ENCODE peak calls at places on chromosomes 1 and 21, in seven cellular contexts. G is CD8-positive, alpha-beta T cell; N is neuronal stem cell; V is A549; T is stomach; M is gastrocnemius medialis; R is GM23248. X is an unnamed sample.

GRCh38 chr1:1625404-1625775 is 6.6 kb upstream of the MMP23B start:
- DNase-seq in M (no peak), V (no peak), T (no peak), N (no peak), G (no peak), R (no peak), X (no peak)

GRCh38 chr1:27144920-27145661 is 9.8 kb downstream of the SLC9A1 start:
- DNase-seq in M (peak; percentile 36), V (no peak), T (peak; percentile 73), N (no peak), G (no peak), R (peak; percentile 82), X (no peak)

GRCh38 chr1:231315887-231316286 is 21.8 kb downstream of the EXOC8 start:
- DNase-seq in M (no peak), N (peak; percentile 12), R (peak; percentile 51), G (peak; percentile 51), V (peak; percentile 58), T (peak; percentile 44), X (peak; percentile 18)

GRCh38 chr1:43639990-43640794 is 9.8 kb upstream of the KDM4A start:
- DNase-seq in M (no peak), V (no peak), G (no peak), T (no peak), R (no peak), N (no peak), X (no peak)

GRCh38 chr1:30855686-30856259 is 52.8 kb downstream of the SDC3 start:
- DNase-seq in M (no peak), N (no peak), V (no peak), T (no peak), R (no peak), G (no peak), X (no peak)

GRCh38 chr1:7644906-7645750 is 126.0 kb upstream of the VAMP3 start:
- DNase-seq in V (no peak), G (no peak), M (no peak), R (no peak), N (no peak), T (peak; percentile 88), X (no peak)

GRCh38 chr1:109589177-109589576 is 30.2 kb downstream of the GNAT2 start:
- DNase-seq in M (no peak), G (no peak), R (no peak), V (no peak), T (no peak), N (no peak), X (no peak)

GRCh38 chr21:45449658-45450502 is 44.9 kb downstream of the COL18A1 start:
- DNase-seq in N (no peak), V (no peak), R (no peak), G (no peak), T (no peak), M (no peak), X (no peak)

GRCh38 chr1:67748630-67749029 is 63.6 kb downstream of the GADD45A start:
- DNase-seq in V (peak; percentile 59), N (no peak), M (no peak), R (peak; percentile 79), T (no peak), G (no peak), X (no peak)

GRCh38 chr1:107782192-107782845 is 182.7 kb downstream of the VAV3 start:
- DNase-seq in R (peak; percentile 60), N (peak; percentile 57), M (no peak), V (peak; percentile 34), T (no peak), G (no peak), X (no peak)

GRCh38 chr21:15592271-15592860 is 137.4 kb upstream of the USP25 start:
- DNase-seq in G (no peak), T (no peak), R (peak; percentile 56), M (no peak), V (peak; percentile 55), N (peak; percentile 36), X (no peak)

GRCh38 chr21:42939581-42940413 is 14.4 kb upstream of the ERVH48-1 start:
- DNase-seq in M (peak; percentile 78), N (no peak), G (no peak), T (peak; percentile 73), R (peak; percentile 96), V (peak; percentile 76), X (peak; percentile 93)

GRCh38 chr1:54199151-54199764 is 572 bp downstream of the CYB5RL start:
- DNase-seq in R (peak; percentile 51), M (no peak), T (no peak), G (no peak), N (no peak), V (no peak), X (no peak)

GRCh38 chr1:181604482-181604881 is 121.2 kb downstream of the CACNA1E start:
- DNase-seq in M (no peak), T (no peak), G (no peak), N (no peak), V (no peak), R (no peak), X (no peak)

GRCh38 chr1:44036409-44037111 is 5.3 kb upstream of the SLC6A9 start:
- DNase-seq in V (peak; percentile 67), M (peak; percentile 39), G (peak; percentile 76), R (peak; percentile 83), T (peak; percentile 75), N (peak; percentile 60), X (peak; percentile 70)

GRCh38 chr1:181452746-181453145 is 30.6 kb upstream of the CACNA1E start:
- DNase-seq in R (no peak), N (no peak), M (no peak), T (no peak), V (peak; percentile 10), G (no peak), X (no peak)

GRCh38 chr1:31782766-31783410 is 18.7 kb upstream of the ADGRB2 start:
- DNase-seq in T (no peak), M (no peak), V (no peak), R (no peak), N (no peak), G (no peak), X (no peak)

GRCh38 chr1:101291562-101292035 is 54.8 kb downstream of the S1PR1 start:
- DNase-seq in R (peak; percentile 76), G (no peak), V (no peak), N (no peak), T (no peak), M (peak; percentile 4), X (no peak)

GRCh38 chr1:174964261-174964984 is 35.3 kb upstream of the CACYBP start:
- DNase-seq in R (peak; percentile 55), M (no peak), G (no peak), N (no peak), V (peak; percentile 19), T (no peak), X (no peak)

GRCh38 chr21:18522181-18522771 is 118.7 kb upstream of the TMPRSS15 start:
- DNase-seq in R (no peak), N (no peak), V (no peak), T (no peak), M (no peak), G (no peak), X (no peak)

GRCh38 chr1:19222979-19223824 is 13.1 kb upstream of the UBR4 start:
- DNase-seq in G (no peak), T (no peak), V (no peak), M (peak; percentile 15), R (peak; percentile 45), N (no peak), X (no peak)

GRCh38 chr21:39114871-39115658 is 68.2 kb downstream of the PSMG1 start:
- DNase-seq in R (peak; percentile 74), T (no peak), N (no peak), V (no peak), G (no peak), M (no peak), X (no peak)

GRCh38 chr1:224631471-224632105 is 15.5 kb downstream of the CNIH3 start:
- DNase-seq in N (no peak), G (no peak), M (no peak), V (no peak), T (no peak), R (peak; percentile 34), X (no peak)

GRCh38 chr1:224632921-224633321 is 16.8 kb downstream of the CNIH3 start:
- DNase-seq in V (no peak), M (no peak), R (peak; percentile 23), T (no peak), G (no peak), N (peak; percentile 29), X (no peak)

GRCh38 chr1:224635356-224635755 is 19.2 kb downstream of the CNIH3 start:
- DNase-seq in G (no peak), T (no peak), N (no peak), R (peak; percentile 97), M (no peak), V (no peak), X (no peak)

GRCh38 chr1:224629965-224630364 is 13.8 kb downstream of the CNIH3 start:
- DNase-seq in N (no peak), G (no peak), M (no peak), V (no peak), T (no peak), R (no peak), X (no peak)

DNA sequence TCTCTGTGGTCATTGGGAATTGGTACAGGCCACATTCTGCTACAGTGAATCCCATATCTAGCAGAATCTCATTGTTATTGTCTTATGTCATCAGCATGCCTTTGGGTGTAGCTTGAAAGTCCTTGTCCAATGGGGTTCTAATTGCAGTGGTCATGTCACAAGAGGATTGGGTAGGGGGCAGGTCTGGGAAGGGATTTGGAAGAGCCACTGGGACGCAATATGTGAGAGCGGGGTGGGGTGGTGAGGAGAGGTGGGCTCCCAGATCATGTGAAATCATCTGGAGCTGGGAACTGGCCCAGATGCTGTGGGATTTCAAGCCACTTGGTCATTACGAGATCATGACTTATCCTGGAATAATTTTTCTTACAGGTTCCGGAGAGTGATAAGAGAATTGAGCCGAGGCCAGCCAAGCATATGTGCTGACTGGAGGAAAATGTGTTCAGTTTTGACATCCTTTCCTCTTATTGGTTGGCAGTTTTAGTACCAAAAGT is 16.3 kb downstream of the CNIH3 start:
- DNase-seq in V (no peak), G (no peak), T (peak; percentile 43), M (no peak), R (peak; percentile 79), N (no peak), X (no peak)
- H3K4me1 ChIP-seq in V (no peaks in the 10 kb centered on the region), G (no peaks in the 10 kb centered on the region), T (no peaks in the 10 kb centered on the region), M (no peaks in the 10 kb centered on the region), R (peaks cover 37% of the 10 kb centered on the region), N (peaks cover 8% of the 10 kb centered on the region), X (no peaks in the 10 kb centered on the region)

DNA sequence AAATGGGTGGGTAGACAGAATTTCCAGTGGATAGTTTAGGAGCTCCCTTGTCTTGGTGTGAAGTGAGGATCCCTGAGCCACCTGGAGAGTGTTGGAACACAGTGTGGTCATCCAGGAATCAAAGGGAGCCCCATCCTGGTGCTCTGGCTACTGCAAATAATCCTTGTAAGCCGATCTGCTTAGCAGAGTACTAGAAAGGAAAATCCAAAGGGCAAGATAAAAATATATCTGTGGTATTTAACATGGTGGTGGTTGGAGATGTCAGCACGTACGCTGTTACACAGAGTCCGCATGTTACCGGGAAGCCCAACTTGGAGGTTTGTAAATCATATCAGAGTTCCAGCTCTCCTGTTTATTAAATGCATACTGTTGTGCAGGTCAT is 39.0 kb downstream of the VANGL1 start:
- DNase-seq in M (peak; percentile 25), T (no peak), N (no peak), G (no peak), V (no peak), R (no peak), X (no peak)
- H3K27ac ChIP-seq in M (no peak overlapping the region), T (no peak overlapping the region), N (no peak overlapping the region), G (no peak overlapping the region), V (no peak overlapping the region), R (no peak overlapping the region), X (peak overlapping the region; percentile 50)

GRCh38 chr1:228107636-228108035 is 1.5 kb downstream of the MRPL55 start:
- DNase-seq in N (no peak), M (no peak), R (no peak), G (no peak), T (no peak), V (no peak), X (no peak)
- H3K4me3 ChIP-seq in N (peak overlapping the region; percentile 86), M (no peak overlapping the region), R (no peak overlapping the region), G (no peak overlapping the region), T (no peak overlapping the region), V (no peak overlapping the region), X (no peak overlapping the region)

GRCh38 chr1:201016943-201017827 is 6.3 kb downstream of the KIF21B start:
- DNase-seq in V (no peak), G (no peak), M (no peak), T (no peak), R (no peak), N (no peak), X (no peak)
- H3K4me1 ChIP-seq in V (peaks cover 74% of the 10 kb centered on the region), G (peaks cover 98% of the 10 kb centered on the region), M (peaks cover 18% of the 10 kb centered on the region), T (peaks cover 44% of the 10 kb centered on the region), R (no peaks in the 10 kb centered on the region), N (peaks cover 29% of the 10 kb centered on the region), X (peaks cover 49% of the 10 kb centered on the region)

X was measured in right atrium auricular region.